ENCODE peak calls at places on chromosome 19, in four cellular contexts. F is stimulated activated effector memory CD8-positive, alpha-beta T cell treated with anti-CD3 and anti-CD28 coated beads, Interleukin-12 subunit alpha, Interleukin-12 subunit beta, amount 100 ng/mL, for 72 hours; M is activated CD8-positive, alpha-beta memory T cell treated with anti-CD3 and anti-CD28 coated beads, Interleukin-2, amount 10 ng/mL, durations not matched to agents 7 days and 5 days; H is activated naive CD8-positive, alpha-beta T cell treated with anti-CD3 and anti-CD28 coated beads, Interleukin-2, amount 10 ng/mL, durations not matched to agents 7 days and 5 days. Z is an unnamed sample.

GRCh38 chr19:40524655-40525054 is 52.0 kb upstream of the SHKBP1 start:
- ATAC-seq in F (no peak), H (no peak), M (no peak), Z (no peak)

GRCh38 chr19:32717496-32717895 is 2.1 kb upstream of the TDRD12 start:
- ATAC-seq in H (no peak), M (no peak), F (no peak), Z (no peak)

GRCh38 chr19:46954502-46955004 is 65.1 kb upstream of the NPAS1 start:
- ATAC-seq in M (peak), H (peak), F (peak), Z (no peak)

GRCh38 chr19:6039541-6040225 is 61.7 kb upstream of the RANBP3 start:
- ATAC-seq in M (no peak), F (peak), H (no peak), Z (peak)

GRCh38 chr19:42191855-42192254 is 25.6 kb downstream of the DEDD2 start:
- ATAC-seq in M (peak), H (no peak), F (peak), Z (peak)

GRCh38 chr19:13040232-13040915 is 45.1 kb downstream of the NFIX start:
- ATAC-seq in F (no peak), H (no peak), M (no peak), Z (no peak)

GRCh38 chr19:2654585-2654861 is 48.0 kb downstream of the GNG7 start:
- ATAC-seq in H (no peak), F (no peak), M (no peak), Z (no peak)

GRCh38 chr19:6187374-6187773 is 51.9 kb downstream of the ACSBG2 start:
- ATAC-seq in H (no peak), F (no peak), M (no peak), Z (no peak)

GRCh38 chr19:1923319-1923718 is 17.7 kb upstream of the CSNK1G2 start:
- ATAC-seq in M (peak), F (peak), H (peak), Z (peak)

GRCh38 chr19:28039677-28040381 is 1173.1 kb downstream of the UQCRFS1 start:
- ATAC-seq in M (no peak), H (no peak), F (no peak), Z (no peak)

GRCh38 chr19:5932146-5932545 is 18.1 kb downstream of the CAPS start:
- ATAC-seq in F (no peak), M (no peak), H (no peak), Z (no peak)

GRCh38 chr19:18470153-18470552 is 32.2 kb upstream of the ISYNA1 start:
- ATAC-seq in F (peak), M (peak), H (no peak), Z (no peak)

Z was measured in esophagus mucosa.